ENCODE peak calls at places on chromosomes 6 and 20, in eight cellular contexts. R, M, Y, A, V, J, G and K are unnamed samples. For H3K4me1 and H3K36me3, the result is how much of the 10 kb centered on the place peaks cover.

GRCh38 chr20:3728354-3728753 is 4.1 kb upstream of the HSPA12B start:
- DNase-seq in R (no peak), M (no peak), Y (no peak), A (no peak), V (no peak), J (no peak), G (no peak), K (no peak)

GRCh38 chr6:87772597-87773530 is 70.8 kb upstream of the AKIRIN2 start:
- DNase-seq in R (no peak), M (peak), Y (no peak), A (no peak), V (no peak), J (no peak), G (no peak), K (peak)

GRCh38 chr6:106739387-106739786 is 110.0 kb downstream of the QRSL1 start:
- DNase-seq in R (peak), M (no peak), Y (peak), A (peak), V (no peak), J (peak), G (peak), K (no peak)

GRCh38 chr6:112202639-112203341 is 51.6 kb downstream of the LAMA4 start:
- DNase-seq in R (no peak), M (peak), Y (no peak), A (no peak), V (peak), J (no peak), G (no peak), K (peak)

GRCh38 chr20:33407251-33407650 is 5.9 kb upstream of the CDK5RAP1 start:
- DNase-seq in R (no peak), M (peak), Y (no peak), A (no peak), V (no peak), J (no peak), G (no peak), K (no peak)

GRCh38 chr6:143721642-143722041 is 43.9 kb downstream of the PHACTR2 start:
- DNase-seq in R (no peak), M (no peak), Y (no peak), A (peak), V (no peak), J (no peak), G (no peak), K (no peak)

GRCh38 chr20:11777861-11778570 is 139.7 kb upstream of the BTBD3 start:
- DNase-seq in R (no peak), M (peak), Y (no peak), A (no peak), V (peak), J (no peak), G (no peak), K (no peak)

GRCh38 chr6:159996626-159997497 is 28.0 kb downstream of the IGF2R start:
- DNase-seq in R (no peak), M (no peak), Y (no peak), A (no peak), V (no peak), J (no peak), G (no peak), K (no peak)

GRCh38 chr6:710601-711571 is 17.9 kb upstream of the EXOC2 start:
- DNase-seq in R (peak), M (peak), Y (peak), A (peak), V (peak), J (peak), G (peak), K (peak)

GRCh38 chr20:38094373-38094775 is 60.8 kb downstream of the RPRD1B start:
- DNase-seq in R (peak), M (peak), Y (no peak), A (no peak), V (peak), J (peak), G (peak), K (no peak)
- H3K4me1 ChIP-seq in R (under half), M (under half), Y (under half), A (under half), V (under half), J (half or more), G (under half), K (under half)

GRCh38 chr6:167998206-167998605 is 735 bp downstream of the KIF25 start:
- DNase-seq in R (no peak), M (no peak), Y (no peak), A (no peak), V (no peak), J (no peak), G (no peak), K (no peak)
- H3K36me3 ChIP-seq in R (under half), M (under half), Y (under half), A (under half), V (under half), J (under half), G (under half), K (under half)

DNA sequence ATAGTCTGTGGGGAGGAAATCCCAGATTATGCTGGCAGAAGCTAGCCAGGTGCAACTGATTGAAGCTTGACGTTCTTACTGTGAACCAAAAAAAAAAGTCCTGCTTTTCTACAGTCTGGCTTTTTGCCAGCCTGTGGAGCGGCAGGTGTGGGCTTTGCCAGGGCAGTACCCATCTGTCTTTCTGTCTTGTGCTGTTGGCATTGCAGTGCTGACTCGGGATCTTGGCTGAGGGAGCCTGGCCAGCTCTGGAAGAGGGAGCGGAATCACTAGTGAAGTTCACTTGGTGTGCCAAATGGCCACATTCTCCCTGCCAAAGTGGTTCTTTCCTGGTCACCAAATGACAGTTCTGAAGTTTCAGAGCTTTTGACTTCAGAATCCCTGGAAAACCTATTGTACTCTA is 5.0 kb downstream of the KIF3B start:
- DNase-seq in R (peak), M (no peak), Y (no peak), A (peak), V (no peak), J (no peak), G (peak), K (peak)
- H3K4me1 ChIP-seq in R (under half), M (under half), Y (under half), A (under half), V (under half), J (under half), G (half or more), K (under half)

DNA sequence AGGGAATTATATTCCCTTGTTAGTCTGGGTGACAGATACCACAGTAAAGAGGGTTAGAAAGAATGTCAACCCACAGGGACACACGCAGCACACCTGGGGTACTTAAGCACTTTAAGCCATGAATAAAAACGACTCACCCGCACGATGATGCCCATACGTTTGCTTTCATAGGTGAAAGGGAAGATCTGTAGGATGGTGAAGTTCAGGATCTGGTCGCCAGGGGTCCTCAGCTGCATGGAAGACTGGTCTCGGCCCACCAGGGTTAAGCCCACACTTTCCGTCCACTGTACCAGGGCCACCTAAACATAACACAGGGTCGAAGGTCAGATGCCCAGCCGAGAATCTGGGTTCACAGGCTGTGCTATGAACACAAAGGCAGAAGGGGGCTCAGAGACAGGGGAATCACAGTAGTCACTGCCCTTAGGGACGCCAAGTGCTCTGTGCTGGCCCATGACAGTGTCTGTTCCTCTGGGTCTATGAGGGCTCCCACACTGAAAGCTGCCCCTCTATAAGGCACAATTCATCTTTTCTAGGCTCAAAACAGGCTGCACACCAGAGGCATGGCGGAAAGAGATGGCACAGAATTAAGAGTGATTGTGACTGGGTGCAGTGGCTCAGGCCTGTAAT is 96.8 kb upstream of the NFATC2 start:
- DNase-seq in R (peak), M (peak), Y (peak), A (peak), V (peak), J (peak), G (peak), K (peak)
- H3K36me3 ChIP-seq in R (under half), M (under half), Y (under half), A (under half), V (under half), J (under half), G (under half), K (under half)

DNA sequence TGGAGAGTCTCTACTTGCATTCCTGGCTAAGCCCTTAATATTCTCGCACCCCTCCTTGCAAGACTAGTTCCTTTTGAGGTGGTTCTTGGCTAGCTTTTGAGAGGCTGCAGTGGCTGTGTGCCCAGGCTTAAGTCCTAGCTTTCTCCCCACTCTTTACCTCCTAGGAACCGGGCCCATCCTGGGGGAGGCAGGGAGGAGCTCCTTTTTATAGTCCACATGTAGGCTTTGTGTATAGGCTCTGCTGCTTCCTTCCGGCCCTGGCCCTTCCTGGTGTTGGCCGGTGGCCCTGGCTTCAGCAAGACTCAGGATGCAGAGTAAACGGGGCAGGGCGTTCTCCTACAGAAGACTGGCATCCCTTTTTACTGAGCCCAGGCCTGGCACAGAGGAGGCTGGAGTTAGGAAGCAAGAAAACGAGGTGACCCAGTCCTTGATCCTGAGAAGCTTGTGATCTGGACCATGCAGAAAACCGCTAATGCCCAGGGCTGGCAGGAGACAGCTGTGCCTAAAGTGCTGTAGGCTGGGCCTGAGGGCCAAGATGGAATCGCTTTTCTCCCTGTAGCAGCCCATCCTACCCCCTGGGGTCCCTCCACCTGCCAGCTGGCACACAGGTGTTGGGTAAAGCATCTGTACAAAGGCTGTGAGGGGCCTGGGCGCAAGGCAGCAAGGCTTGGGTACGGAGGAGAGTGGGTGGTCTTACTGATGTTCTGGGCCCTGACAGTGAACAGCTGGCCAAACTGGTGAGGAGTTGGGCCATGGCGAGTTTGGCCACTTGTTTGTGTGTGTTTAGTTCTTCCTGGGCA is 8.7 kb downstream of the PLCG1 start:
- DNase-seq in R (no peak), M (no peak), Y (peak), A (peak), V (peak), J (peak), G (peak), K (no peak)
- H3K4me1 ChIP-seq in R (half or more), M (under half), Y (half or more), A (under half), V (half or more), J (half or more), G (half or more), K (under half)

DNA sequence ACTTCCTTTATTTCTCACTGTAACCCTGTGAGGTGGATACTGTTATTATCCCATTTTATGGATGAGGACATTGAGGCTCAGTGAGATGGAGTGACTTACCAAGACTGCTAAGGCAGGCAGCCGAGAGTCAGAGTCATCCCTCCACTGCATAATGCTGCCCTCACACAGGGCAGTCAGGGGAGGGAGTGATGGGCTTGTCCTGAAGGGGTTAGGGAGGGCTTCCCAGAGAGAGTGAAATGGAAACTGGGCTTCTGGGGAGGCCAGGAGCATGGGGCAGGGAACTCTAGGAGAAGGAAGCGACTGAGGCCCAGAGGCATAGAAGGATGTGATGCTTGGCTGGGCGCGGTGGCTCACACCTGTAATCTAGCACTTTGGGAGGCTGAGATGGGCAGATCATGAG is 31.1 kb downstream of the TM9SF4 start:
- DNase-seq in R (peak), M (no peak), Y (no peak), A (no peak), V (no peak), J (no peak), G (no peak), K (no peak)
- H3K36me3 ChIP-seq in R (half or more), M (under half), Y (half or more), A (under half), V (half or more), J (under half), G (half or more), K (half or more)

DNA sequence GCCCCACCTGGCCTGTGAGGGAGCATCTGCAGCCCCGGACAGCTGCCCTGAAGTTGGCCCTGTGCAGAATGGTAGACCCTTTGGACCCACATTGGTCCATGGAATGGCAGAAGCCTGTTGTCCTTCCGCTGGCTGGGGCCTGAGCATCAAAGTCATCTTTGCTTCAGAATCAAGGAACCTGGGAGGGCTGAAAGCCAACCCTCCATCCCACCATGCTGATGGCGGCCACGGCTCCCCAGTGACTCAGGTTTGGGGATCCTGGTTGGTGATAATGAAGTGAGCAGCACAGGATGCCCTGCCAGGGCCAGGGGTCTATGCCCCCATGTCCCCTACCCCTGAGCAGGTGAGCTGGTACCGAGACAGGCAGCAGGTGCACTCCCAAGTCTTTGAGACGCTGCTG is 52.8 kb downstream of the YTHDF1 start:
- DNase-seq in R (no peak), M (no peak), Y (no peak), A (no peak), V (no peak), J (no peak), G (no peak), K (no peak)
- H3K4me1 ChIP-seq in R (under half), M (under half), Y (under half), A (under half), V (under half), J (under half), G (under half), K (under half)

GRCh38 chr6:36523451-36523850 is 23.8 kb downstream of the STK38 start:
- DNase-seq in R (no peak), M (no peak), Y (no peak), A (no peak), V (no peak), J (no peak), G (no peak), K (no peak)
- H3K36me3 ChIP-seq in R (half or more), M (under half), Y (under half), A (under half), V (under half), J (under half), G (half or more), K (under half)

GRCh38 chr6:43803055-43803782 is 33.2 kb downstream of the VEGFA start:
- DNase-seq in R (no peak), M (peak), Y (no peak), A (no peak), V (no peak), J (no peak), G (no peak), K (no peak)

GRCh38 chr6:43803783-43804549 is 34.0 kb downstream of the VEGFA start:
- DNase-seq in R (no peak), M (no peak), Y (peak), A (no peak), V (no peak), J (no peak), G (no peak), K (no peak)

GRCh38 chr6:43800746-43801488 is 30.9 kb downstream of the VEGFA start:
- DNase-seq in R (no peak), M (no peak), Y (no peak), A (no peak), V (no peak), J (no peak), G (no peak), K (no peak)

GRCh38 chr6:43799671-43800623 is 29.9 kb downstream of the VEGFA start:
- DNase-seq in R (no peak), M (no peak), Y (no peak), A (no peak), V (no peak), J (no peak), G (peak), K (no peak)

DNA sequence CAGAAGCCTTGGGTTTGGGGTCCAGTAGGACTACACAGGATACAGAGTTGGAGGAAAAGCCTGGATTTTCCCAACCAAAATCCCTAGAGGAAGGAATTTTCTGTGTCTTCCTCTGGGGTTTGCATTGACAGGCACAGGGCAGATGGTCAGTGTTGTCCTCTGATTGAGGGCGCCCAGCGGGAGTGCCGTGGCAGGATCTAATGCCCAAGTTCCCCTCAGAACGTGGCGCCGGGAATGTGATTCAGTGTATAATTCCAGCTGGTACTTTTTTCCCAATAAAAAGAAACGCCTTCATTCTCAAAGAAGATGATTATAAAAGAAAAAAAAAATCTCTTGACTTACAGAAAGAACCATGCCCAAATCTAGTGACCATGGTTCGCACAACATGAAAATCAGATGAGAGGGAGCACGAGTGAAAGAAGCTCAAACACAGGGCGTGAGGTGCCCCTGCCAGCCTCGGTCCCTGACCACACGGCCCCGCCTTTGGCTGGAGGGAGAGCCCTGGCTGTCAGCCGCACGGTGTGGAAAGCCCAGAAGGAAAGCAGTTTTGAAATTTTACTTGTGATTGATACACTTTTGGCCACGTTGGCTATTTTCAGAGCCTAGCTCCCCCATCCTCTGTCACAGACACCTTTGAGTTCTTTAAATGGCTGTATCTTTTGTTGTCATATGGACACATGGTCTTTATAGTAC is 31.6 kb downstream of the VEGFA start:
- DNase-seq in R (no peak), M (no peak), Y (no peak), A (no peak), V (no peak), J (no peak), G (no peak), K (no peak)
- H3K4me1 ChIP-seq in R (under half), M (under half), Y (under half), A (under half), V (under half), J (under half), G (under half), K (under half)

GRCh38 chr20:63697357-63697867 is 960 bp downstream of the TNFRSF6B start:
- DNase-seq in R (peak), M (no peak), Y (no peak), A (no peak), V (no peak), J (no peak), G (no peak), K (peak)
- H3K36me3 ChIP-seq in R (under half), M (under half), Y (under half), A (under half), V (under half), J (under half), G (under half), K (under half)